ENCODE peak calls at places on chromosomes 13 and 19, in six cellular contexts. C, E, M, T, J and U are unnamed samples.

GRCh38 chr13:111926501-111927180 is 140.3 kb upstream of the SOX1 start:
- DNase-seq in T (no peak), M (no peak), E (no peak), J (no peak), C (no peak), U (no peak)

GRCh38 chr19:47723573-47723923 is 10.3 kb downstream of the EHD2 start:
- DNase-seq in E (no peak), M (peak), T (no peak), C (peak), J (no peak), U (no peak)

GRCh38 chr13:93244141-93244917 is 17.7 kb downstream of the GPC6 start:
- DNase-seq in E (no peak), T (no peak), J (no peak), M (peak), C (no peak), U (no peak)

GRCh38 chr19:42421591-42422031 is 5.6 kb downstream of the LIPE start:
- DNase-seq in C (peak), J (no peak), E (no peak), T (no peak), M (peak), U (no peak)

GRCh38 chr13:45615501-45616101 is at the start of gene ERICH6B:
- DNase-seq in T (no peak), E (peak), C (peak), M (no peak), J (peak), U (peak)

GRCh38 chr13:72652681-72653080 is 74.7 kb downstream of the MZT1 start:
- DNase-seq in M (peak), J (no peak), C (no peak), E (no peak), T (no peak), U (no peak)

GRCh38 chr13:74966814-74967213 is 515.2 kb downstream of the TBC1D4 start:
- DNase-seq in J (no peak), M (no peak), E (peak), C (no peak), T (no peak), U (no peak)

GRCh38 chr13:33634526-33635111 is 183.3 kb upstream of the RFC3 start:
- DNase-seq in M (no peak), T (no peak), J (no peak), C (no peak), E (peak), U (no peak)

GRCh38 chr13:72384186-72384823 is 343.1 kb downstream of the MZT1 start:
- DNase-seq in M (peak), J (no peak), T (no peak), C (no peak), E (no peak), U (peak)

GRCh38 chr19:27870293-27870692 is 1342.7 kb downstream of the UQCRFS1 start:
- DNase-seq in E (no peak), C (no peak), T (no peak), M (no peak), J (no peak), U (no peak)

GRCh38 chr13:29855784-29856183 is 5.4 kb upstream of the UBL3 start:
- DNase-seq in M (no peak), E (no peak), J (no peak), C (peak), T (no peak), U (no peak)

GRCh38 chr19:30659638-30660037 is 287.5 kb downstream of the ZNF536 start:
- DNase-seq in T (no peak), M (no peak), C (no peak), E (no peak), J (no peak), U (no peak)

GRCh38 chr13:73521291-73521626 is 462.5 kb downstream of the KLF5 start:
- DNase-seq in J (no peak), M (no peak), T (no peak), E (no peak), C (no peak), U (no peak)

GRCh38 chr19:39296055-39296645 is at the start of gene IFNL1:
- DNase-seq in C (no peak), J (no peak), E (no peak), T (no peak), M (no peak), U (no peak)

GRCh38 chr13:47480941-47481340 is 520.1 kb downstream of the SUCLA2 start:
- DNase-seq in E (no peak), T (no peak), C (no peak), J (no peak), M (no peak), U (no peak)

GRCh38 chr19:52889931-52890330 is 7.5 kb downstream of the ZNF320 start:
- DNase-seq in E (no peak), T (no peak), M (no peak), C (no peak), J (no peak), U (no peak)

GRCh38 chr19:48254529-48254970 is 1.2 kb downstream of the CARD8 start:
- DNase-seq in T (no peak), J (no peak), M (no peak), E (no peak), C (no peak), U (no peak)

GRCh38 chr19:10544242-10544752 is 593 bp downstream of the ATG4D start:
- DNase-seq in T (no peak), E (no peak), J (peak), C (peak), M (no peak), U (no peak)

GRCh38 chr13:42140494-42140893 is 92.0 kb downstream of the DGKH start:
- DNase-seq in J (no peak), M (no peak), C (no peak), E (no peak), T (no peak), U (no peak)

GRCh38 chr19:40776966-40777794 is 867 bp upstream of the RAB4B start:
- DNase-seq in E (peak), C (peak), J (peak), M (peak), T (peak), U (peak)

GRCh38 chr13:46542833-46543232 is 10.1 kb upstream of the LRCH1 start:
- DNase-seq in J (no peak), E (no peak), M (no peak), C (no peak), T (no peak), U (no peak)

GRCh38 chr19:40960780-40961179 is 30.3 kb upstream of the CYP2B6 start:
- DNase-seq in C (no peak), J (no peak), T (no peak), E (no peak), M (no peak), U (no peak)

GRCh38 chr13:112741185-112741755 is 51.4 kb downstream of the ATP11A start:
- DNase-seq in M (no peak), J (no peak), E (no peak), C (no peak), T (no peak), U (no peak)

GRCh38 chr13:27920677-27921420 is 1.0 kb downstream of the PDX1 start:
- DNase-seq in J (no peak), T (no peak), E (no peak), C (peak), M (no peak), U (no peak)

GRCh38 chr13:105436946-105437345 is 1098.5 kb downstream of the EFNB2 start:
- DNase-seq in C (no peak), T (no peak), M (no peak), J (no peak), E (no peak), U (no peak)

GRCh38 chr19:49212302-49212701 is 54.7 kb downstream of the TRPM4 start:
- DNase-seq in J (no peak), M (no peak), T (no peak), E (no peak), C (no peak), U (no peak)

GRCh38 chr19:16002380-16002779 is 53.6 kb downstream of the OR10H4 start:
- DNase-seq in E (no peak), C (no peak), J (no peak), M (no peak), T (no peak), U (no peak)

GRCh38 chr13:27183561-27184147 is 12.0 kb upstream of the USP12 start:
- DNase-seq in J (no peak), M (peak), C (peak), E (no peak), T (no peak), U (no peak)